ENCODE peak calls at places on chromosomes 12 and 14, in eight cellular contexts. W, O, G, E, N, L, R and M are unnamed samples.

GRCh38 chr12:8917031-8917430 is 2.7 kb downstream of the PHC1 start:
- DNase-seq in W (no peak), O (no peak), G (no peak), E (no peak), N (no peak), L (no peak), R (no peak), M (no peak)

GRCh38 chr14:104687601-104688504 is 1.6 kb upstream of the INF2 start:
- DNase-seq in W (peak; percentile 96), O (peak; percentile 93), G (peak; percentile 85), E (no peak), N (peak; percentile 68), L (no peak), R (peak; percentile 62), M (no peak)

GRCh38 chr12:123384318-123384993 is 524 bp downstream of the KMT5A start:
- DNase-seq in W (no peak), O (no peak), G (no peak), E (peak; percentile 44), N (peak; percentile 34), L (peak; percentile 88), R (no peak), M (no peak)

GRCh38 chr12:15530361-15530760 is 208.1 kb downstream of the PTPRO start:
- DNase-seq in W (no peak), O (no peak), G (no peak), E (no peak), N (no peak), L (no peak), R (no peak), M (no peak)

GRCh38 chr12:124386059-124386458 is 91.2 kb downstream of the RFLNA start:
- DNase-seq in W (no peak), O (no peak), G (no peak), E (no peak), N (no peak), L (no peak), R (no peak), M (no peak)

GRCh38 chr14:21044106-21044618 is 2.0 kb downstream of the RNASE7 start:
- DNase-seq in W (no peak), O (peak; percentile 37), G (no peak), E (peak; percentile 53), N (no peak), L (no peak), R (no peak), M (no peak)

GRCh38 chr12:3747543-3747942 is 5.4 kb downstream of the CRACR2A start:
- DNase-seq in W (peak; percentile 30), O (peak; percentile 63), G (peak; percentile 69), E (no peak), N (no peak), L (no peak), R (no peak), M (peak; percentile 64)

GRCh38 chr12:117596968-117597367 is 235.5 kb upstream of the NOS1 start:
- DNase-seq in W (no peak), O (no peak), G (no peak), E (no peak), N (no peak), L (no peak), R (no peak), M (no peak)

GRCh38 chr14:77375973-77376372 is 921 bp downstream of the TMED8 start:
- DNase-seq in W (no peak), O (no peak), G (no peak), E (no peak), N (no peak), L (no peak), R (no peak), M (no peak)

GRCh38 chr12:117032593-117033381 is 66.4 kb downstream of the TESC start:
- DNase-seq in W (peak; percentile 25), O (no peak), G (no peak), E (no peak), N (peak; percentile 61), L (peak; percentile 68), R (no peak), M (no peak)

GRCh38 chr12:1365703-1366102 is 228.7 kb downstream of the FBXL14 start:
- DNase-seq in W (no peak), O (no peak), G (no peak), E (no peak), N (no peak), L (no peak), R (no peak), M (no peak)

GRCh38 chr14:97719043-97719442 is 921.9 kb downstream of the VRK1 start:
- DNase-seq in W (no peak), O (no peak), G (no peak), E (no peak), N (no peak), L (no peak), R (no peak), M (no peak)
- H3K4me3 ChIP-seq in W (no peak overlapping the region), O (no peak overlapping the region), G (no peak overlapping the region), E (no peak overlapping the region), N (no peak overlapping the region), L (no peak overlapping the region), R (no peak overlapping the region), M (no peak overlapping the region)

DNA sequence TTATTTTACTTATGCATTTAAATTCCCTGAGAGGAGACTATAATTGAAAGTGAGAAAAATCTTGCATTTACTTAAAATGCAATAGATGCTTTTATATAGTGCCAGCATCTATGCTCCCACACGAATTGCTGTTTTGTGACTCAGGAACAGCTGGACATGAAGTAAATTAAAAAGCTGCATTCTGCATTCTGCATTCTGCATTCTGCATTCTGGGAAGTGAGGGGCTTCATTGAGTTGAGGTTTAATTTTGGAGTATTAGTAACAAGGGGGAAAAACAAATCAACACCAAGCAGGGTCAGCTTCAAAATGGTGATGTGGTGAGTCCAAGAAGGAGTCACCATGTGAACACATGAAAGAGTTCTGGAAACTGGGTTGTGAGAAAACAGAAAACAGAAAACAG is 101.2 kb downstream of the C12orf50 start:
- DNase-seq in W (no peak), O (no peak), G (no peak), E (no peak), N (no peak), L (no peak), R (no peak), M (no peak)
- H3K4me1 ChIP-seq in W (no peaks in the 10 kb centered on the region), O (no peaks in the 10 kb centered on the region), G (no peaks in the 10 kb centered on the region), E (peaks cover 5% of the 10 kb centered on the region), N (no peaks in the 10 kb centered on the region), L (no peaks in the 10 kb centered on the region), R (no peaks in the 10 kb centered on the region), M (no peaks in the 10 kb centered on the region)

DNA sequence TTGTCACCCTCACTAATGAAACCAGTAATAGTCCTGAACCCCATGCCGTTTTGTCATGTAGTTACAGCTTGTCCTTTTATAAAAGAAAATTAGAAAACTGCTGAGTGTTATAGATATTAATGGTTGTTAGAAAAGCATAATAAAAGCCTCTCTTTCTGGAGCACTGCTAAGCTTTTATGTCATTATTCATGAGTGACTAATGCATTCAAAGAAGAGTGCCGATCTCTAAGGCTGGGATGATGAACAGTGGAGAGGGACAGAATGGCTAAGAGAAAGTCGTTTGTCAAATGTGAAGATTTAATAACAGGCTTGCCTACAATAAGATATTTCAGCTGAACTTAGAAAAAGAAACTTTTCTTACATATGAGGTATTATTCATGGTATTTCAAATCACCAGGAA is 121.6 kb downstream of the MGAT4C start:
- DNase-seq in W (no peak), O (no peak), G (no peak), E (no peak), N (no peak), L (no peak), R (no peak), M (no peak)
- TF ChIP-seq POLR2AphosphoS5 in W (no peak), O (no peak), G (no peak), E (no peak), N (no peak), L (no peak), R (no peak), M (no peak)

GRCh38 chr14:75280831-75281690 is 2.4 kb downstream of the FOS start:
- DNase-seq in W (no peak), O (peak; percentile 58), G (no peak), E (no peak), N (no peak), L (peak; percentile 75), R (no peak), M (no peak)
- H3K4me3 ChIP-seq in W (peak overlapping the region; percentile 68), O (peak overlapping the region; percentile 54), G (no peak overlapping the region), E (no peak overlapping the region), N (peak overlapping the region; percentile 99), L (peak overlapping the region; percentile 73), R (no peak overlapping the region), M (peak overlapping the region; percentile 69)

DNA sequence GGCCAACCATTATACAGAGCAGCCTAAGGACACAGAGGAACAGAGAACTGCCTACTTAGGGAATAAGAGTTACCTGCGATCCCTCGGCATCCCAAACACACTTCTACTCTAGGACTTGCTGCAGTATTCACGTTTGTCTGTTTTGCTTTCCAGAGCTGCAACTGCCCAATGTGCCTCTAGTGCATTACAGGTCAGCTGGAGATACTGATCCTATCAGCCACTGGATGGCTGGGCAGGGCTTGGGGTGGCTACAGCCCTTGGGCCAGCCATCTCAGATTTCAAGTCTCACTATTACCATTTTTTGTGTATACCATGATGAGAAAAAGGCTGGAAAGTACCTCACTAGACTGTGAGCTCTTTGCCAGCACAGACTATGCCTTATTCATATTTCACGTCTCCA is 4.6 kb downstream of the ARF3 start:
- DNase-seq in W (no peak), O (no peak), G (no peak), E (no peak), N (no peak), L (no peak), R (no peak), M (no peak)
- H3K4me1 ChIP-seq in W (peaks cover 40% of the 10 kb centered on the region), O (peaks cover 6% of the 10 kb centered on the region), G (peaks cover 4% of the 10 kb centered on the region), E (peaks cover 13% of the 10 kb centered on the region), N (peaks cover 9% of the 10 kb centered on the region), L (peaks cover 75% of the 10 kb centered on the region), R (peaks cover 10% of the 10 kb centered on the region), M (peaks cover 19% of the 10 kb centered on the region)